ENCODE peak calls at places on chromosomes 2 and 18, in six cellular contexts. N is neuronal stem cell, A is H9, U is H1, B is IMR-90, D is trophoblast cell. M is an unnamed sample.

GRCh38 chr2:1081411-1082225 is 131.0 kb downstream of the SNTG2 start:
- DNase-seq in B (peak; percentile 28), A (no peak), N (no peak), U (no peak), D (no peak), M (no peak)

GRCh38 chr2:28990445-28990844 is 9.3 kb downstream of the TOGARAM2 start:
- DNase-seq in N (no peak), A (no peak), D (no peak), B (no peak), U (no peak), M (no peak)

GRCh38 chr2:226652388-226652787 is 147.2 kb downstream of the IRS1 start:
- DNase-seq in N (no peak), A (no peak), D (peak; percentile 20), B (peak; percentile 97), U (no peak), M (peak; percentile 85)

GRCh38 chr2:108855194-108855593 is 68.6 kb downstream of the CCDC138 start:
- DNase-seq in D (peak; percentile 54), N (no peak), A (no peak), B (peak; percentile 8), U (no peak), M (no peak)

GRCh38 chr2:168237741-168238140 is 9.7 kb downstream of the STK39 start:
- DNase-seq in D (no peak), N (no peak), U (no peak), B (peak; percentile 82), A (no peak), M (peak; percentile 42)

GRCh38 chr2:14535156-14535555 is 97.4 kb upstream of the LRATD1 start:
- DNase-seq in D (peak; percentile 14), N (no peak), U (no peak), A (no peak), B (no peak), M (no peak)

GRCh38 chr2:235793163-235793752 is 299.4 kb downstream of the AGAP1 start:
- DNase-seq in A (peak; percentile 73), N (no peak), B (peak; percentile 24), U (no peak), D (no peak), M (peak; percentile 19)

GRCh38 chr18:31209041-31209440 is 46.4 kb upstream of the DSC1 start:
- DNase-seq in B (no peak), N (no peak), D (peak; percentile 70), U (no peak), A (no peak), M (no peak)

GRCh38 chr2:44170337-44170736 is 1.7 kb downstream of the PPM1B start:
- DNase-seq in B (peak; percentile 26), N (no peak), D (peak; percentile 31), A (no peak), U (no peak), M (peak; percentile 64)

GRCh38 chr2:109689973-109690372 is 75.8 kb downstream of the SOWAHC start:
- DNase-seq in A (no peak), B (no peak), U (no peak), N (no peak), D (no peak), M (no peak)

GRCh38 chr2:56288863-56289580 is 105.2 kb downstream of the CCDC85A start:
- DNase-seq in A (no peak), N (no peak), D (no peak), U (no peak), B (no peak), M (no peak)

GRCh38 chr2:78992451-78992806 is 33.1 kb upstream of the REG3G start:
- DNase-seq in N (peak; percentile 27), D (peak; percentile 26), A (peak; percentile 64), B (no peak), U (peak; percentile 66), M (peak; percentile 36)

GRCh38 chr2:85531585-85531984 is 7.4 kb upstream of the MAT2A start:
- DNase-seq in U (no peak), N (no peak), D (no peak), B (no peak), A (no peak), M (no peak)

GRCh38 chr2:557635-558301 is 119.4 kb downstream of the TMEM18 start:
- DNase-seq in D (peak; percentile 7), B (no peak), U (no peak), N (no peak), A (peak; percentile 53), M (no peak)

GRCh38 chr2:188285049-188285448 is 6.6 kb upstream of the GULP1 start:
- DNase-seq in A (no peak), N (no peak), U (no peak), D (no peak), B (no peak), M (no peak)

GRCh38 chr2:233817305-233817980 is 36.9 kb downstream of the HJURP start:
- DNase-seq in B (peak; percentile 20), D (no peak), U (no peak), N (no peak), A (no peak), M (no peak)

GRCh38 chr18:70135604-70136003 is 69.9 kb downstream of the RTTN start:
- DNase-seq in A (no peak), U (no peak), D (no peak), B (no peak), N (no peak), M (peak; percentile 4)

GRCh38 chr2:239229545-239230279 is 171.1 kb downstream of the HDAC4 start:
- DNase-seq in U (no peak), N (no peak), A (no peak), B (no peak), D (peak; percentile 21), M (peak; percentile 56)

GRCh38 chr2:217802876-217803638 is 199.7 kb downstream of the TNS1 start:
- DNase-seq in N (no peak), D (no peak), A (no peak), B (no peak), U (no peak), M (no peak)

GRCh38 chr2:85409719-85410583 is at the start of gene CAPG:
- DNase-seq in N (no peak), U (peak; percentile 53), B (no peak), A (peak; percentile 68), D (peak; percentile 23), M (no peak)

GRCh38 chr2:174858745-174859144 is 94.5 kb upstream of the CHRNA1 start:
- DNase-seq in N (no peak), D (no peak), B (no peak), U (no peak), A (no peak), M (peak; percentile 10)

DNA sequence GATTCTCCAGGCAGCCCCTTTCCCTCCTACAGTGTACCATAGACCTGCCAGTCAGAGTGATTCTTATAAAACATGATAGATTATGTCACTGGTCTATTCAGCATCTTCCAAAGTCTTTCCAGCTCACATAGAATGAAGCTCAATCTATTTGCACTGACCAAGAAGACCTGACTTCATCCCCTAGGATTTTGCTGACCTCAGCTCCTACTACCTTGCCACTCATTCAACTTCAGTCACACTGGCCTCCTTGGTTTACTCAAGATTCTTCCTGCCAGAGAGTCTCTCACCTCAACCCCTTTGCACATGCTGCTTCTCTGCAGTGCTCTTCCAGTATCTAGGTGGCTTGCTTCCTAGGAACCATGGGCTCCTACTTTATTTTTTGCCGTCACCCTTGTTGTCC is 392.9 kb downstream of the PID1 start:
- DNase-seq in N (no peak), D (no peak), A (no peak), B (no peak), U (no peak), M (no peak)
- H3K9me3 ChIP-seq in N (no peaks in the 10 kb centered on the region), D (no peaks in the 10 kb centered on the region), A (no peaks in the 10 kb centered on the region), B (peaks cover 7% of the 10 kb centered on the region), U (no peaks in the 10 kb centered on the region), M (peaks cover 22% of the 10 kb centered on the region)

GRCh38 chr2:213188971-213189899 is 37.8 kb upstream of the IKZF2 start:
- DNase-seq in N (peak; percentile 86), D (peak; percentile 64), A (peak; percentile 67), U (peak; percentile 59), B (peak; percentile 52), M (peak; percentile 35)
- H2AFZ ChIP-seq in N (peak overlapping the region; percentile 74), D (peak overlapping the region; percentile 3), A (peak overlapping the region; percentile 96), U (peak overlapping the region; percentile 88), B (peak overlapping the region; percentile 82), M (peak overlapping the region; percentile 88)

DNA sequence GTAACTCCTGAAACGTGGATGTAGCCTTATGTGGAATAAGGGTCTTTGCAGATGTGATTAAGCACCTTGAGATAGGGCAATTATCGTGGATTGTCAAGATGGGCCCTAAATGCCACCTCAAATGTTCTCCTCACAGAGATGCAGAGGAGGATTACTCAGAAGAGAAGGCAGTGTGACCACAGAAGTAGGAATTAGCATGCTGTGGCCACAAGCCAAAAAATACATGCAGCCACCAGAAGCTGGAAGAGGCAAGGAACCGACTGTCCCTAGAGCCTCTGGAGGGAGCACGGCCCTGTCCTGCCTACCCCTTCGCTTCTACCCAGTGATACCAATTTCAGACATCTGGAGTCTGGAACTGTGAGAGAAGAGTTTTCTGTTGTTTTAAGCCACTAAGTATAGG is 47.3 kb upstream of the MGAT5 start:
- DNase-seq in U (no peak), D (no peak), N (no peak), A (no peak), B (peak; percentile 66), M (peak; percentile 68)
- H2AK5ac ChIP-seq in U (no peak overlapping the region), D (no peak overlapping the region), N (no peak overlapping the region), A (no peak overlapping the region), B (peak overlapping the region; percentile 18), M (no peak overlapping the region)

GRCh38 chr2:11332596-11332995 is 11.8 kb downstream of the ROCK2 start:
- DNase-seq in D (no peak), B (no peak), U (no peak), A (no peak), N (no peak), M (no peak)

GRCh38 chr2:11330457-11331142 is 13.8 kb downstream of the ROCK2 start:
- DNase-seq in B (no peak), N (no peak), D (no peak), U (no peak), A (no peak), M (no peak)

GRCh38 chr2:11329759-11330158 is 14.7 kb downstream of the ROCK2 start:
- DNase-seq in B (peak; percentile 68), A (no peak), N (no peak), U (no peak), D (peak; percentile 78), M (no peak)

GRCh38 chr2:11336189-11336588 is 8.2 kb downstream of the ROCK2 start:
- DNase-seq in B (no peak), D (no peak), N (no peak), A (no peak), U (no peak), M (no peak)

GRCh38 chr2:11333431-11334183 is 10.8 kb downstream of the ROCK2 start:
- DNase-seq in A (no peak), B (no peak), N (no peak), U (no peak), D (no peak), M (no peak)
- H3K9me3 ChIP-seq in A (no peaks in the 10 kb centered on the region), B (no peaks in the 10 kb centered on the region), N (no peaks in the 10 kb centered on the region), U (no peaks in the 10 kb centered on the region), D (no peaks in the 10 kb centered on the region), M (no peaks in the 10 kb centered on the region)